ENCODE peak calls at places on chromosomes 5 and 9, in four cellular contexts. K is HL-60, O is cardiac muscle cell, B is lower lobe of right lung. Q is an unnamed sample.

GRCh38 chr5:38715671-38716070 is 130.1 kb upstream of the OSMR start:
- DNase-seq in K (no peak), O (no peak), B (no peak), Q (no peak)

GRCh38 chr5:31000287-31000686 is 193.2 kb upstream of the CDH6 start:
- DNase-seq in B (no peak), K (no peak), O (no peak), Q (no peak)

GRCh38 chr5:16547200-16547842 is 69.5 kb downstream of the RETREG1 start:
- DNase-seq in B (no peak), O (no peak), K (no peak), Q (no peak)

GRCh38 chr9:33263131-33263935 is 1.2 kb downstream of the BAG1 start:
- DNase-seq in O (peak), K (peak), B (no peak), Q (peak)

GRCh38 chr5:74762599-74762998 is 4.3 kb downstream of the GFM2 start:
- DNase-seq in O (no peak), B (no peak), K (no peak), Q (peak)

GRCh38 chr5:90899014-90899604 is 340.5 kb downstream of the ADGRV1 start:
- DNase-seq in O (no peak), B (no peak), K (no peak), Q (no peak)

GRCh38 chr5:141431286-141431685 is 979 bp downstream of the PCDHGA12 start:
- DNase-seq in B (no peak), O (no peak), K (no peak), Q (peak)

GRCh38 chr5:1010641-1011046 is 2.0 kb downstream of the NKD2 start:
- DNase-seq in K (no peak), B (peak), O (no peak), Q (no peak)

GRCh38 chr5:23157169-23157568 is 304.0 kb upstream of the CDH12 start:
- DNase-seq in B (no peak), K (no peak), O (no peak), Q (no peak)

GRCh38 chr5:78003914-78004313 is 227.8 kb upstream of the TBCA start:
- DNase-seq in B (no peak), K (peak), O (no peak), Q (peak)

GRCh38 chr5:6328173-6328572 is 50.2 kb downstream of the MED10 start:
- DNase-seq in B (no peak), K (peak), O (peak), Q (peak)

GRCh38 chr9:126860757-126861466 is 473 bp downstream of the ZBTB34 start:
- DNase-seq in B (peak), K (peak), O (peak), Q (no peak)

GRCh38 chr5:116573279-116573616 is 1.4 kb downstream of the SEMA6A start:
- DNase-seq in B (peak), K (no peak), O (peak), Q (no peak)

GRCh38 chr5:95861221-95861857 is 38.8 kb upstream of the GLRX start:
- DNase-seq in B (peak), K (peak), O (peak), Q (peak)

GRCh38 chr5:181028032-181028819 is 11.8 kb upstream of the BTNL9 start:
- DNase-seq in K (no peak), O (no peak), B (no peak), Q (no peak)

GRCh38 chr5:776862-777711 is 7.4 kb downstream of the ZDHHC11B start:
- DNase-seq in K (no peak), O (no peak), B (no peak), Q (no peak)

GRCh38 chr9:13432914-13433313 is 153.4 kb upstream of the MPDZ start:
- DNase-seq in B (no peak), O (no peak), K (no peak), Q (no peak)

GRCh38 chr9:129712595-129713524 is 40.0 kb downstream of the PTGES start:
- DNase-seq in K (no peak), O (no peak), B (no peak), Q (peak)

GRCh38 chr9:116943970-116944369 is 256.9 kb downstream of the TRIM32 start:
- DNase-seq in B (no peak), K (no peak), O (no peak), Q (no peak)

GRCh38 chr9:126705767-126706697 is 92.3 kb downstream of the LMX1B start:
- DNase-seq in K (peak), O (peak), B (peak), Q (peak)

GRCh38 chr5:154857091-154857533 is 1.3 kb upstream of the CNOT8 start:
- DNase-seq in B (no peak), O (no peak), K (no peak), Q (no peak)

GRCh38 chr5:103469288-103470065 is 93.1 kb downstream of the NUDT12 start:
- DNase-seq in B (no peak), O (no peak), K (no peak), Q (peak)

GRCh38 chr5:135214897-135215616 is 181.0 kb upstream of the PITX1 start:
- DNase-seq in B (no peak), K (peak), O (no peak), Q (peak)

GRCh38 chr9:126421567-126422428 is 95.2 kb downstream of the MVB12B start:
- DNase-seq in O (no peak), K (peak), B (no peak), Q (no peak)

DNA sequence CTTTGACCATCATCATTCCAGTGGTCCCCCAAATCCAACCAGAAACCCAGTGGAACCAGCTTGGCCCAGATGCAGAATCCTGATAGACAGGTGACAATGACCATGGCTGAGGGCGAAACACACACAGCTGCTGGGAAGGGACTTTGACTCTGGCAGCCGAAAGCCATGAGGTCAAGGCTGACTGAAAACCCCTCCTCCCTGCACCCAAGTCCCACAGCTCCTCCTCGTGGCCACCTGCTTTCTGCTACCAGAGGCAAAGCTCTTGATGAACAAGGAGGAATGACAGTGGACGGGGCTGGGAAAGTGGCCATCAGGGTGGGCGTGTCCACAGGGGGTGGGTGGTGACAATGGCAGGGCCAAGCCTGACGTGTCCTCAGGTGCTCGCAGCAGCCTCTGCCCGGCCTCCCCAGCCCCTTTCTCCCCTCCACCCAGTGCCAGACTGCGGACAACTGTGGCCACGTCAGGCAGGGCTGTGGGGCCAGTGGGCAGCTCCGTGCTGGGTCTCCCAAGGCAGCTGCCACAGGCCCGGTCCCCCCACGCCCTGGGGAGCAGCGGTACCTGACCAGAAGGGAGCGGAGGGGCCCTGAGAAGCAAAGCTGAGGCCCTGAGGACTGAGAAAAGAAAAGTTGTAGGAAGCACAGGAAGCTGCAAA is 30.8 kb upstream of the SARDH start:
- DNase-seq in O (peak), B (peak), K (no peak), Q (no peak)
- TF ChIP-seq CTCF in O (peak), B (no peak), K (no peak), Q (no peak)

DNA sequence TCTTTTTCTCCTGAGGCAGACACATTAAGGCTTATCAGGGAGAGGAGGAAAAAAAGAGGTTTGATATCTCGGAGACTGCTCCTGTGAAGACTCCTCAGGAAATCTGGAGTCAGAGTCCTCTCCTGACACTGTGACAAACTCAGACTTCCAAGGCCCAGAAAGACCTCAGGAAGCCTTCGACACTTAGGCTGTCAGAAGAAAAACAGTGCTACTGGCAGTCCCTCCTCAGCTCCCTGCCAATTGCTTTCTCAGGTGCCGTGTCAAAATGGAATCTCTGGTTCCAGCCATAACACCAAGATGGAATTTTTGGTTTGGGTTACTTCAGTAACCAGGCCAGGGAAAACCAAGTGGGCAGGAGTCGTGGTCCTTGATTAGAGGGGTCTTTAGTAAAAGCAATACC is 4.1 kb downstream of the STK10 start:
- DNase-seq in K (no peak), O (no peak), B (no peak), Q (no peak)
- H3K4me3 ChIP-seq in K (no peak), O (no peak), B (no peak), Q (no peak)

DNA sequence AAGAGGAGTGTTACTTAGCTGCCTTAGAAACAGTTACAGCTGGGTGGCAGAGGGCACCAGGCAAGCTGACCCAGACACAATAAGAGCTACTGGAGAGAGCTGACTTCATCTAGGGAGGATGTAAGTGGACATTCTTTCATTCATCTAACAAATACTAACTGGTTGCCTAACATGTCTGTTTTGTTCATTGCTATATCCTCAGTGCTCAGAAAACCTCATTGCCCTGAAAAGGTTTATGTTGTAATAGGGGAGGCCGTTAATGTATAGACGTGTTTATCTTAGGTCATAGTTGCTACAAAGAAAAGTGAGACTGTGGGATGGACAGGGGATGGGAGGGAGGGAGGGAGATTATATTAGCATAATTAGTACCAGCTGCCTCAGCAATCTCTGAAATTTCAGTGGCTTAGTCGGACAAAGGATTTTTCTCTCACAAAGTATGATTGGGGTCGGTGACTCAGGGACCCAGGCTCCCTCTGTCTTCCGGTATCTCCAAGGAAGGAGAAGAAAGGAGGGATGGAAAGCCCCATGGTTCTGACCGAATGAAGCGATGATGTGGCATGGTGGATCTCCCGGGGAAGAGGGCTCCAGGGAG is 2.6 kb upstream of the SNX18 start:
- DNase-seq in O (no peak), B (no peak), K (no peak), Q (peak)
- TF ChIP-seq CTCF in O (no peak), B (no peak), K (no peak), Q (peak)

DNA sequence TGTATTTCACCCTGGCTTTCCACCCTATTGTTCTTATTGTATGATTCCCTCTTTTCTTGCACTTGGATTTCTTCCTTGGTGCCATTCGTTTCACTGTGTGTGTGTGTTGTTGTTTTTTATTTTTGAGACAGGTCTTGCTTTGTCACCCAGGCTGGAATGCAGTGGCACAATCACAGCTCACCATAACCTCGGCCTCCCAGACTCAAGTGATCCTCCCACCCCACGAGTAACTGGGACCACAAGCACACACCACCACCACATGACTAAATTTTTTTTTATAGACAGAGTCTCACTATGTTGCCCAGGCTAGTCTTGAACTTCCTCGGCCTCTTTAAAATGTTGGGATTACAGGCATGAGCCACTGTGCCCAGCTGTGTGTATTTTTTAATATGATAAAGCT is 72.0 kb downstream of the MLLT3 start:
- DNase-seq in B (no peak), K (no peak), O (no peak), Q (no peak)
- H3K4me3 ChIP-seq in B (no peak), K (no peak), O (no peak), Q (no peak)

GRCh38 chr5:130074820-130075219 is 170.6 kb downstream of the CHSY3 start:
- DNase-seq in B (no peak), K (no peak), O (no peak), Q (no peak)

GRCh38 chr5:130077007-130077406 is 172.7 kb downstream of the CHSY3 start:
- DNase-seq in K (no peak), B (no peak), O (no peak), Q (no peak)
- TF ChIP-seq CTCF in K (no peak), B (no peak), O (peak), Q (peak)

GRCh38 chr5:64506567-64507321 is 929 bp downstream of the RGS7BP start:
- DNase-seq in B (peak), O (peak), K (no peak), Q (no peak)

GRCh38 chr5:64513492-64513891 is 7.7 kb downstream of the RGS7BP start:
- DNase-seq in B (no peak), O (no peak), K (no peak), Q (no peak)

GRCh38 chr5:64505769-64506566 is at the start of gene RGS7BP:
- DNase-seq in B (peak), O (peak), K (no peak), Q (peak)

GRCh38 chr5:64514620-64515019 is 8.8 kb downstream of the RGS7BP start:
- DNase-seq in B (no peak), K (no peak), O (no peak), Q (no peak)

DNA sequence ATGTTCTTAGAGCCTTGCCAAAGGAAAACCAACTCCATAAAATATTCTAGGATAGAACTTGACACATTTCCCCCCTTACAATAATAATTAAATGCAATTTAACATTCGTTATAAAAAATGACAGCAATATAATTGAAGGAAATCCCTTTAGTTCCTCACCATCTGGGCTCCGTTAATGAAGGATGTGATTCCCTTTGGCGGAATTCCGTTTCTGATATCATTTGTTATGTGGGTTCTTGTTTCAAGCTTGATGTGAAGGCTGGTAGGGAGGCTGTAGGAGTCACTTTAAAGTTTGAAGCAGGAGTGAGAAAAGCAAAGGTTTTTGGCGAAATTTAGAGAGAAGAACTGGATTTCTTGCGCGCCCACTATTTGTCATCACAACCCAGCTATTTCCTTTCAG is 4.0 kb downstream of the RGS7BP start:
- DNase-seq in K (no peak), B (no peak), O (no peak), Q (no peak)
- H3K4me3 ChIP-seq in K (no peak), B (no peak), O (no peak), Q (no peak)